ENCODE peak calls at places on chromosomes 16 and 17, in four cellular contexts. L, N, I and G are unnamed samples.

GRCh38 chr17:38729886-38730525 is at the start of gene CISD3:
- DNase-seq in N (peak; percentile 91), I (peak; percentile 100), L (peak; percentile 95), G (peak; percentile 86)

GRCh38 chr16:88103581-88104188 is 152.5 kb downstream of the BANP start:
- DNase-seq in N (no peak), L (no peak), I (no peak), G (no peak)

GRCh38 chr16:21037736-21038135 is 112.9 kb downstream of the DNAH3 start:
- DNase-seq in N (no peak), L (no peak), I (no peak), G (no peak)

GRCh38 chr16:11986521-11987057 is 10.1 kb downstream of the SNX29 start:
- DNase-seq in I (peak; percentile 10), L (no peak), N (no peak), G (no peak)

GRCh38 chr16:53501216-53501859 is 1.7 kb downstream of the AKTIP start:
- DNase-seq in N (no peak), L (no peak), I (no peak), G (no peak)

GRCh38 chr17:75549246-75550138 is 24.0 kb downstream of the LLGL2 start:
- DNase-seq in L (peak; percentile 94), N (no peak), I (no peak), G (no peak)

GRCh38 chr16:84489141-84489540 is 15.3 kb downstream of the MEAK7 start:
- DNase-seq in N (no peak), I (no peak), L (peak; percentile 48), G (no peak)

GRCh38 chr16:58430718-58431117 is 38.4 kb downstream of the GINS3 start:
- DNase-seq in N (no peak), L (no peak), I (no peak), G (no peak)

GRCh38 chr17:59641799-59642484 is 22.2 kb downstream of the CLTC start:
- DNase-seq in L (no peak), N (no peak), I (no peak), G (no peak)

GRCh38 chr16:80433617-80434016 is 107.2 kb upstream of the DYNLRB2 start:
- DNase-seq in L (no peak), I (peak; percentile 59), N (no peak), G (peak; percentile 7)

GRCh38 chr16:84085271-84085667 is 31.5 kb downstream of the MBTPS1 start:
- DNase-seq in I (no peak), N (no peak), L (no peak), G (no peak)

GRCh38 chr17:48569676-48570324 is 8.3 kb downstream of the HOXB4 start:
- DNase-seq in I (no peak), L (no peak), N (no peak), G (no peak)
- TF ChIP-seq CTCF in I (no peak), L (no peak), N (no peak), G (no peak)

DNA sequence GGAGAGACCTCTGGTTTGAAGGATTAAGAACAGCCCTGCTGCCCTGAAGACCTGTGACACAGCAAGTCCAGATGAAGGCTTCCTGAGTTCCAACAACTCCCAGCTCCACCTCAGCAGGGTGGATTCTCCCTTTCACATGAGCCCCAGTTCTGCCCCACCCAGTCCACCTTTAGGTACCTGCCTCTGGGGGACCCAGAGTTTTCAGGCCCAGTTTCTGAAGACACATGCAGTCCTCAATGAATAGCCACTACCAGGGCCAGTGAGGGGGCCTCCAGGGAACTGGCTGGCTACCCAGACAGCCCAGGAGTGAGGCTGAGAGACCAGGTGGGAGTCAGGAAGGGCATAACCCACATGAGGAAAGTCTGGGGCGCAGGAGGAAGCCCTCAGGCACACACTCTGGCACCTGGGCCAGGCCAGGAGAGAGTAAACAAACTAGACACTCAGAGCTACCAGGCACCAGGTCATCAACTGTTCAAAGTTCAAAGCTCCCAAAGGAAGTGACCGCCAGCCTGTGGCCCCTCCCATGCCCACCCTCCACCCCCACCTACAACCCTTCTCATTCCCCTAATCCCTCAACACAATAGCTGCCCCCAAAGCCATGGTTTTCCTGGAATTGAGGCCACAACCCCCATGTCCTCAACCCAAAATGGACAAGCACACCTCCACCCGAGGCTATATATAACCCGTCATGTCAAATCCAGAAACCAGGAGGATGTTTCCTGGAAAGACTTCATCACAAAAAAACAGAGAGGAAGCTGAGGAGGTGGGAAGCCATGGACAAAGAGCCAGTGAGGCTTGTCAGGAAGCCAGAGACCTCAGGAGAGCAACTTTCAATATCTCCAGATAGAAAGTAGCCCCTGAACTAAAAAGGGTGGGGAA is 2.1 kb downstream of the MYO18A start:
- DNase-seq in I (peak; percentile 76), N (no peak), L (no peak), G (no peak)
- TF ChIP-seq CTCF in I (no peak), N (no peak), L (no peak), G (no peak)

GRCh38 chr17:60656499-60656898 is 21.2 kb upstream of the BCAS3 start:
- DNase-seq in I (no peak), L (no peak), N (no peak), G (no peak)
- TF ChIP-seq CTCF in I (no peak), L (no peak), N (no peak), G (no peak)

DNA sequence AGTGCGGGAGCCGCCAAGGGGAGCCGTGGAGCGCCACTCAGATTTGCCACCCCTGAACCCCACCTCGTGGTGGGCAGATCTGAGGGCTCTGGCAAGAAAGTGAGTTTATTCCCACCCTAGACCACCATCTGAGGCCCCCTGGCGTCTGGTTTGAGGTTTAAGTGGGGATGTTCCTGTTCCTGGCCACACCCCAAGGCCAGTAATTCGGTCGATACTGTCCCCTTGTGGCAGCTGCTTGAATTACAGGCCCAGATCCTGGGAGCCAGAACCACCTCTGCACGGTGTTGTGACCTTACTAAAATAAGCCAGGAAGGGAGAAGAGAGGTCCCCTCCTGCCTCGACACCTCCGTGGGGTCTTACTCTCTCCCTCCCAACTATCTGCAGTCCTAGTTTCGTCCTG is 3.3 kb upstream of the LAT start:
- DNase-seq in N (no peak), L (no peak), I (peak; percentile 42), G (peak; percentile 73)
- TF ChIP-seq CTCF in N (no peak), L (peak; percentile 52), I (peak; percentile 48), G (peak; percentile 75)

GRCh38 chr16:15682105-15682570 is 32.1 kb downstream of the NDE1 start:
- DNase-seq in N (no peak), L (no peak), I (peak; percentile 85), G (peak; percentile 69)
- TF ChIP-seq CTCF in N (no peak), L (peak; percentile 44), I (peak; percentile 72), G (peak; percentile 56)

GRCh38 chr16:2226245-2226793 is 2.9 kb downstream of the E4F1 start:
- DNase-seq in L (no peak), N (no peak), I (peak; percentile 91), G (no peak)

GRCh38 chr16:2226918-2227317 is 3.5 kb downstream of the E4F1 start:
- DNase-seq in N (no peak), L (no peak), I (no peak), G (no peak)

GRCh38 chr16:2223375-2224182 is at the start of gene E4F1:
- DNase-seq in I (peak; percentile 100), L (peak; percentile 100), N (peak; percentile 98), G (peak; percentile 100)

GRCh38 chr16:2228161-2228824 is 4.9 kb downstream of the E4F1 start:
- DNase-seq in N (no peak), L (no peak), I (no peak), G (no peak)

DNA sequence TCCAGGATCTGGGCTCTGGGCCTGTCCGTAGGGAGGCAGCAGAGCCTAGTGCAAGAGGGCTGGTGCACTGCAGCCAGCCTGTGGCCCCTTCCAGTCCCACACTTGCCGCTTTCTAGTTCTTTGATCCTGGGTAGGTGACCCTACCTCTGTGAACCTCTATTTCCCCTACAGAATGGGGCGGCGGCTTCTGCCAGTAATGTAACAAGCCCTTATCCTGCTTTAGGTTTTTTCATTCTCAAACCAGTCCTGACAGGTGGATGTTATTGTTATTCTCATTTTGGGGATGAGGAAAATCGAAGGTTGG is 744 bp downstream of the E4F1 start:
- DNase-seq in I (peak; percentile 98), L (no peak), N (no peak), G (no peak)
- TF ChIP-seq CTCF in I (peak; percentile 20), L (no peak), N (no peak), G (no peak)

GRCh38 chr17:82895087-82895486 is 55.3 kb upstream of the ZNF750 start:
- DNase-seq in N (no peak), I (no peak), L (no peak), G (no peak)

GRCh38 chr17:82899941-82900340 is 60.1 kb upstream of the ZNF750 start:
- DNase-seq in L (no peak), N (no peak), I (no peak), G (no peak)

GRCh38 chr17:82898976-82899514 is 59.2 kb upstream of the ZNF750 start:
- DNase-seq in L (no peak), N (no peak), I (no peak), G (no peak)

GRCh38 chr17:82896071-82897000 is 56.5 kb upstream of the ZNF750 start:
- DNase-seq in I (no peak), N (no peak), L (no peak), G (no peak)

DNA sequence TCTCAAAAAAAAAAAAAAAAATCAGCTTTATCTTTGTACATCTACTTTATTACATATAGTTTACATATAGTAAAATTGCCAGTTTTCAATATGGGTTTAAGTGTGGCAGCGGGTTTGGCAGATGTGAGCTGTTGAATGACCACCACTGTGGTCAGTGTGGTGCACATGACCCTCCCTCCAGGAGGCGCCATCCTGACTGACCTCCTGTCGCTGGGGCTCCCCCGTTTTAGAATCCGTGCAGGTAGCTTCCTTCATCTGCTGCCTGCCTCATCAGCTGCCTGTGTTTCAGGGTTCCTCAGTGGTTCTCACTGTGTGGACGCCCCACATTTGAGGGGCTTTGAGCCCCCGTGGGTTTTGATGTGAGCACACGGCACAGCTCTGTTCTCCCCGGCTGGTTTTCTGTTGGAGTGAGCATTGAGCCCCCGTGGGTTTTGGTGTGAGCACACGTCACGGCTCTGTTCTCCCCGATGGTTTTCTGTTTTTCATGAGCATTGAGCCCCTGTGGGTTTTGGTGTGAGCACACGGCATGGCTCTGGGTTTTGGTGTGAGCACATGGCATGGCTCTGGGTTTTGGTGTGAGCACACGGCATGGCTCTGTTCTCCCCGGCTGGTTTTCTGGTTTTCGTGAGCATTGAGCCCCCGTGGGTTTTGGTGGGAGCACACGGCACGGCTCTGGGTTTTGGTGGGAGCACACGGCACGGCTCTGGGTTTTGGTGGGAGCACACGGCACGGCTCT is 57.9 kb upstream of the ZNF750 start:
- DNase-seq in I (no peak), N (no peak), L (no peak), G (no peak)
- TF ChIP-seq CTCF in I (no peak), N (no peak), L (no peak), G (no peak)

DNA sequence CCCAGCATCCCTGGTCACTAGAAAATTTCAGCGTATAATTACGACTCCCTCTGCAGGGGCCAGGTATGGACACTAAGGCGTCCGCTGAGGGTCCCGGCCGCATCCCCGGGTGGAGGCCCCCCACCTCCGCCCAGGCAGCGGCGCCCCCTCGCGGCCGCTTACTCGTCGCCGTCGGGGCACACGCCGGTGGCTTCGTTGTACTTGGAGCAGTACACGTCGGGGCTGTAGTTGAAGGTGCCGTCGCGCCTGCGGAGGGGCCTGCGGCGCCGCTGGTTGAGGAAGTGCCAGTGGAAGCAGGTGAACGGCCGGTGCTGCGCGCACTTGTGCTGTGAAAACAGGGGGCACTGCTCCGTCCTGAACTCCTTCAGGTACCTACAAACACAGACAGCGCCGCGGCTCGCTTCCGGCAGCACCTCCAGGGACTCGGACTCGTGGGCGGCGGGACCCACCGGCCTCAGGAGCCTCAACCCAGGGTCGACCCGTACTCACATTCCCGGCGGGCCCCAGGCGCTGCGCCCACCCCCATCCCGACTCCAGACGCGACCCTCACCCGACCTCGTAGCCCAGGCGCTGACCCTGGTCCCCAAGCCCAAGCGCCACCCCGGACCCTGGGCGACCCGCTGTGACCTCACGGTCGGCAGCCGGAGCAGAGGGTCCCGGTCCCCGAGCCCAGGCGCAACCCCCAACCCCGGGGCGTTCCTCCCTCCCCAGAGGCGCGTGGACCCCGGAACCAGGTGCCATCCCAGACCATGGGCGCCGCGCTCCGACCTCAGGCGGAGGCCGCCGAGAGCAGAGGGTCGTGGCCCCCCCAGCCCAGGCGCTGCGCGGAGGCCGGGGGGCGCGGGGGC is 596 bp downstream of the UNKL start:
- DNase-seq in L (peak; percentile 85), I (peak; percentile 97), N (peak; percentile 61), G (peak; percentile 81)
- TF ChIP-seq CTCF in L (peak; percentile 67), I (peak; percentile 48), N (no peak), G (peak; percentile 93)